ENCODE peak calls at places on chromosomes 2 and 18, in seven cellular contexts. H is stimulated activated CD8-positive, alpha-beta memory T cell treated with anti-CD3 and anti-CD28 coated beads, Interleukin-4, amount 100 ng/mL, for 4 hours; W is stimulated activated naive B cell treated with anti-CD40 and anti-IgM and Interleukin-4, amounts not matched to agents 10 μg/mL and 1 μg/mL and 100 μg/mL, for 72 hours; L is mesendoderm; V is GM23248; J is stimulated activated effector memory CD8-positive, alpha-beta T cell treated with anti-CD3 and anti-CD28 coated beads, Interleukin-12 subunit alpha, Interleukin-12 subunit beta, amount 100 ng/mL, for 72 hours; Y is NCI-H1105 treated with DMSO at 0.1 percent for 48 hours. A is an unnamed sample.

GRCh38 chr18:30908381-30908780 is 134.2 kb downstream of the DSC3 start:
- DNase-seq in H (no peak), W (no peak), L (no peak), V (no peak), J (no peak), Y (no peak), A (peak; percentile 10)

GRCh38 chr2:168136392-168136977 is 110.9 kb downstream of the STK39 start:
- DNase-seq in H (no peak), W (no peak), L (peak; percentile 57), V (peak; percentile 54), J (no peak), Y (peak; percentile 41), A (peak; percentile 62)

GRCh38 chr2:175233135-175233719 is 51.7 kb upstream of the ATP5MC3 start:
- DNase-seq in H (no peak), W (no peak), L (no peak), V (peak; percentile 24), J (no peak), Y (no peak), A (peak; percentile 62)

GRCh38 chr2:108385411-108386071 is 7.8 kb downstream of the SULT1C4 start:
- DNase-seq in H (no peak), W (no peak), L (no peak), V (no peak), J (no peak), Y (no peak), A (no peak)

GRCh38 chr2:222452422-222452950 is 28.1 kb downstream of the SGPP2 start:
- DNase-seq in H (no peak), W (no peak), L (no peak), V (no peak), J (no peak), Y (no peak), A (peak; percentile 15)

GRCh38 chr2:46743021-46743420 is 172.6 kb downstream of the MCFD2 start:
- DNase-seq in H (no peak), W (no peak), L (no peak), V (no peak), J (no peak), Y (no peak), A (no peak)

GRCh38 chr2:20224716-20225293 is at the start of gene SDC1:
- DNase-seq in H (no peak), W (no peak), L (peak; percentile 80), V (peak; percentile 77), J (no peak), Y (peak; percentile 47), A (peak; percentile 81)

GRCh38 chr2:190318514-190318913 is 1.1 kb downstream of the HIBCH start:
- DNase-seq in H (no peak), W (no peak), L (no peak), V (peak; percentile 41), J (no peak), Y (no peak), A (peak; percentile 47)

GRCh38 chr2:150705357-150705756 is 217.9 kb upstream of the RND3 start:
- DNase-seq in H (no peak), W (no peak), L (no peak), V (no peak), J (no peak), Y (no peak), A (no peak)

GRCh38 chr2:85748948-85749875 is 4.6 kb upstream of the ATOH8 start:
- DNase-seq in H (no peak), W (no peak), L (peak; percentile 69), V (peak; percentile 87), J (no peak), Y (no peak), A (no peak)

GRCh38 chr2:181970160-181970794 is 15.4 kb upstream of the PPP1R1C start:
- DNase-seq in H (no peak), W (no peak), L (peak; percentile 45), V (no peak), J (no peak), Y (no peak), A (no peak)

GRCh38 chr18:76459312-76459686 is 35.7 kb downstream of the ZNF516 start:
- DNase-seq in H (no peak), W (no peak), L (no peak), V (no peak), J (no peak), Y (no peak), A (no peak)

GRCh38 chr2:219453691-219454131 is 19.1 kb downstream of the SPEG start:
- DNase-seq in H (no peak), W (no peak), L (peak; percentile 50), V (peak; percentile 87), J (no peak), Y (no peak), A (peak; percentile 39)

GRCh38 chr2:43593241-43593640 is 2.6 kb downstream of the THADA start:
- DNase-seq in H (no peak), W (no peak), L (no peak), V (peak; percentile 5), J (no peak), Y (no peak), A (no peak)

GRCh38 chr2:63692002-63692606 is 103.3 kb downstream of the MDH1 start:
- DNase-seq in H (no peak), W (no peak), L (peak; percentile 30), V (peak; percentile 67), J (no peak), Y (peak; percentile 47), A (peak; percentile 60)

GRCh38 chr18:70005580-70005979 is 57.9 kb upstream of the CD226 start:
- DNase-seq in H (no peak), W (no peak), L (no peak), V (no peak), J (no peak), Y (no peak), A (no peak)

GRCh38 chr2:206031162-206031784 is 54.7 kb downstream of the INO80D start:
- DNase-seq in H (no peak), W (no peak), L (no peak), V (peak; percentile 56), J (no peak), Y (no peak), A (peak; percentile 50)

GRCh38 chr2:237915576-237915975 is 51.2 kb upstream of the UBE2F start:
- DNase-seq in H (no peak), W (no peak), L (no peak), V (no peak), J (no peak), Y (no peak), A (no peak)

GRCh38 chr2:239820836-239821693 is 204.1 kb downstream of the NDUFA10 start:
- DNase-seq in H (no peak), W (no peak), L (no peak), V (no peak), J (no peak), Y (no peak), A (no peak)

GRCh38 chr2:122866095-122866494 is 1110.6 kb downstream of the TSN start:
- DNase-seq in H (no peak), W (no peak), L (no peak), V (no peak), J (no peak), Y (no peak), A (no peak)

GRCh38 chr2:191604154-191604553 is 73.8 kb upstream of the NABP1 start:
- DNase-seq in H (no peak), W (no peak), L (no peak), V (no peak), J (no peak), Y (no peak), A (no peak)

GRCh38 chr2:217069263-217070042 is 209.6 kb upstream of the TNP1 start:
- DNase-seq in H (no peak), W (no peak), L (peak; percentile 16), V (no peak), J (no peak), Y (no peak), A (peak; percentile 50)

GRCh38 chr2:157625311-157625710 is 3.4 kb downstream of the ACVR1C start:
- DNase-seq in H (no peak), W (no peak), L (no peak), V (peak; percentile 9), J (no peak), Y (no peak), A (no peak)

GRCh38 chr2:28338046-28338753 is 54.5 kb upstream of the FOSL2 start:
- DNase-seq in H (no peak), W (no peak), L (peak; percentile 42), V (peak; percentile 95), J (no peak), Y (no peak), A (peak; percentile 69)

GRCh38 chr2:60873381-60873780 is 8.0 kb upstream of the REL start:
- DNase-seq in H (no peak), W (peak; percentile 68), L (no peak), V (no peak), J (no peak), Y (no peak), A (no peak)

A was measured in epithelial cell of esophagus.